ENCODE peak calls at places on chromosomes 13 and 19, in five cellular contexts. U, L, O, G and X are unnamed samples.

GRCh38 chr19:17370026-17370587 is 7.0 kb downstream of the PLVAP start:
- DNase-seq in L (no peak), O (no peak), G (no peak), U (peak; percentile 1), X (no peak)

GRCh38 chr13:99501952-99502310 is 659 bp downstream of the TM9SF2 start:
- DNase-seq in G (no peak), L (peak; percentile 46), O (no peak), U (no peak), X (peak; percentile 23)

GRCh38 chr19:30649934-30650614 is 277.9 kb downstream of the ZNF536 start:
- DNase-seq in L (no peak), U (peak; percentile 50), G (no peak), O (no peak), X (peak; percentile 59)

GRCh38 chr13:49308104-49308875 is 60.6 kb downstream of the CDADC1 start:
- DNase-seq in G (peak; percentile 93), O (peak; percentile 96), U (no peak), L (peak; percentile 64), X (no peak)

GRCh38 chr19:5534787-5535586 is 32.8 kb downstream of the TINCR start:
- DNase-seq in L (no peak), G (no peak), U (peak; percentile 49), O (no peak), X (peak; percentile 33)

GRCh38 chr19:3374369-3375112 is 8.2 kb downstream of the NFIC start:
- DNase-seq in O (peak; percentile 95), U (peak; percentile 81), G (peak; percentile 67), L (no peak), X (peak; percentile 34)

GRCh38 chr13:44103721-44104490 is 224.2 kb downstream of the LACC1 start:
- DNase-seq in O (no peak), L (no peak), U (no peak), G (peak; percentile 45), X (no peak)

GRCh38 chr19:45569619-45570421 is 14.8 kb downstream of the OPA3 start:
- DNase-seq in O (no peak), G (no peak), L (peak; percentile 50), U (peak; percentile 70), X (peak; percentile 69)

GRCh38 chr19:20167020-20167644 is at the start of gene ZNF486:
- DNase-seq in U (peak; percentile 30), G (peak; percentile 98), L (peak; percentile 94), O (peak; percentile 98), X (peak; percentile 97)

GRCh38 chr19:20165971-20166592 is 932 bp upstream of the ZNF486 start:
- DNase-seq in G (no peak), U (no peak), O (no peak), L (no peak), X (no peak)

DNA sequence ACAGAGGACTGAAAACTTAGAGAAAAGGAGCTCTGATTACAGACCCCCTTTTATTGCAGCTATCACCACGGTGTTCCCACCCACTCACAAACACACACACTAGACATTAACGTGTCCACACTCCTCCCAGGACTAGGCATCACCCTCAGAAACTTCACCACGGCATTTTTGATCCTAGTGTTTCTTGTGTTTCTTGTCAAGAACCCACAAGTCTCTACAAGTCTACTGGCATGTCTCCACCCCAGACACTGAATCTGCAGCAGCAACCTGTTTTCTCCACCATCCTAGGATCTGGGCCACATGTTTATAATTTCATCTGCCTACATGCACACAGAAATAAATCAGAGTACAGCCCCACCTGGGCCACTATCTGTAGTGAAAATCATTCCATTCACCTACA is 4.3 kb downstream of the ZNF486 start:
- DNase-seq in G (no peak), U (no peak), O (no peak), L (no peak), X (no peak)
- H3K9me3 ChIP-seq in G (no peaks in the 10 kb centered on the region), U (no peaks in the 10 kb centered on the region), O (no peaks in the 10 kb centered on the region), L (peaks cover 48% of the 10 kb centered on the region), X (no peaks in the 10 kb centered on the region)

GRCh38 chr13:30030141-30030750 is 179.8 kb upstream of the UBL3 start:
- DNase-seq in O (no peak), G (no peak), U (no peak), L (no peak), X (no peak)

GRCh38 chr13:30033681-30034447 is 183.4 kb upstream of the UBL3 start:
- DNase-seq in G (no peak), O (no peak), L (no peak), U (no peak), X (no peak)

GRCh38 chr13:30031488-30031887 is 181.1 kb upstream of the UBL3 start:
- DNase-seq in L (no peak), U (no peak), G (no peak), O (no peak), X (no peak)

GRCh38 chr13:30034448-30034795 is 184.0 kb upstream of the UBL3 start:
- DNase-seq in O (no peak), U (no peak), L (no peak), G (no peak), X (no peak)

DNA sequence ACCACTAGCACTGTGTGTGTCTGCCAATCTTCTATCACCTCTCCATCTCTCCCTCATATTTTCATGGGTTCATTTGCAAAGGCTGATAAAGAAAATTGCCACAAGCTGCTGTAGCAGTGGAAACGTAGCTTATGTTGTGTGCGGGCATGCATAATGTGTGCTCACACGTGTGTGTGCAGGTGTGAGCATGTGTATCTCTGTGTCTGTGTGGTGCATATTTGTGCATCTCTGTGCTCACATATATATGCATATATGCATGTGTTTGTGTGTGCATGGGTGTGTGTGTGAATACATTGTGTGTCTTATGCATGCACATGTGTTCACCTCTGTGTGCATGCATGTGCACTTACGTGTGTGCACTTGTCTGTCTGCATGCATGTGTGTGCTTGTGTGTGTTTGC is 181.8 kb upstream of the UBL3 start:
- DNase-seq in L (no peak), O (no peak), U (no peak), G (no peak), X (no peak)
- H3K4me3 ChIP-seq in L (no peak overlapping the region), O (no peak overlapping the region), U (no peak overlapping the region), G (no peak overlapping the region), X (no peak overlapping the region)

DNA sequence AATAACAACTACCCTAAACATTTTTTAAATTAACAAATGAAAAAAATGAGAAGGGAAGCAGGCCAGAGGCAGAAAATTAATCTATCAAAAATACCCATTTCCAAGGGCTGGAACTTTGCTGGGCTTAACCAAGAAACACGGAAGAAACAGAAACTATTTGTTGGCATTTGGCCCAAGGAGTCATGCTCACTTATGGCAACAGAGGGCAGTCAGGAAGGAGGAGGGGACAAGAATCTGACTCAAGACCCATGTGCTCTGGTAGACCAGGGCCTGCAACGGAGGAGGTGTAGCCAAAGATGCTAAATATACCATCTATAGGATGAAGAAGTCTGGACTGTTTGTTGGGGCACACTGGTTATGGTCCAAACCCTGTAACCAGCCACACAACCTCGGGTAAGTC is 496.7 kb downstream of the COG6 start:
- DNase-seq in L (no peak), O (no peak), G (no peak), U (peak; percentile 6), X (no peak)
- TF ChIP-seq CTCF in L (no peak), O (no peak), G (no peak), U (no peak), X (no peak)

GRCh38 chr19:14809272-14810057 is 25.5 kb downstream of the OR7A5 start:
- DNase-seq in L (no peak), G (no peak), O (no peak), U (no peak), X (no peak)
- H3K9me3 ChIP-seq in L (no peaks in the 10 kb centered on the region), G (no peaks in the 10 kb centered on the region), O (no peaks in the 10 kb centered on the region), U (no peaks in the 10 kb centered on the region), X (no peaks in the 10 kb centered on the region)

GRCh38 chr19:55503447-55504251 is 15.4 kb downstream of the SSC5D start:
- DNase-seq in L (peak; percentile 92), U (peak; percentile 98), G (peak; percentile 90), O (peak; percentile 94), X (peak; percentile 95)
- H3K4me3 ChIP-seq in L (peak overlapping the region; percentile 28), U (peak overlapping the region; percentile 27), G (peak overlapping the region; percentile 53), O (peak overlapping the region; percentile 40), X (peak overlapping the region; percentile 34)

GRCh38 chr19:46616631-46617322 is 8.1 kb downstream of the PTGIR start:
- DNase-seq in O (no peak), U (peak; percentile 79), L (no peak), G (peak; percentile 56), X (peak; percentile 88)
- TF ChIP-seq CTCF in O (peak; percentile 26), U (peak; percentile 77), L (no peak), G (peak; percentile 35), X (peak; percentile 77)

GRCh38 chr19:27775395-27775794 is 1437.6 kb downstream of the UQCRFS1 start:
- DNase-seq in L (no peak), G (no peak), O (no peak), U (no peak), X (peak; percentile 23)

GRCh38 chr19:27777242-27777641 is 1435.7 kb downstream of the UQCRFS1 start:
- DNase-seq in G (no peak), O (no peak), L (no peak), U (no peak), X (no peak)

GRCh38 chr19:27774827-27775226 is 1438.1 kb downstream of the UQCRFS1 start:
- DNase-seq in L (no peak), O (no peak), U (peak; percentile 35), G (no peak), X (peak; percentile 67)

GRCh38 chr19:27776524-27776923 is 1436.4 kb downstream of the UQCRFS1 start:
- DNase-seq in O (no peak), G (no peak), L (no peak), U (peak; percentile 9), X (peak; percentile 32)

DNA sequence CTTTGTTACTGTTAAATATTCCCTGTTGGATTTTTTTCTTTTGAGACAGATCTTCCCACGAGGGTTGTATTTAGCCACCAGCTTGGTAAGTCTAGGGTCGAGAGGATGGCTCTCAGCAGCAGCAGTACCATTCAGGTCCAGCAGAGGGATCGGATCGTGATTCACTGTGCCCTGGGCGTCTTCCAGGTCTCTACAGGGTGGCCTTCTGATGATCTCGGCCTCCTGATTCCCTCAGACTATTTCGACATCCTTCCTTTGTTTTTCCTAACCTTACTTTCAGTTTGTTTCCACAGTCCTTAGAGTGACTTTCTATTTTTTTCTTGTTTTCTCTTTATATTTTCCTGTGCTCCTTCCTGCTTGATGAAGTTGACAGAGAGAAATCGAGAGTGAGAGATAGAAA is 1436.9 kb downstream of the UQCRFS1 start:
- DNase-seq in L (no peak), G (no peak), U (no peak), O (no peak), X (peak; percentile 63)
- H3K9me3 ChIP-seq in L (peaks cover 41% of the 10 kb centered on the region), G (peaks cover 3% of the 10 kb centered on the region), U (peaks cover 3% of the 10 kb centered on the region), O (peaks cover 20% of the 10 kb centered on the region), X (no peaks in the 10 kb centered on the region)